ENCODE peak calls at places on chromosomes 11 and 22, in nine cellular contexts. G, O, N, X, S, V, I, R and H are unnamed samples.

GRCh38 chr22:46107089-46107664 is 43.1 kb upstream of the PPARA start:
- DNase-seq in G (no peak), O (peak; percentile 74), N (peak; percentile 90), X (no peak), S (no peak), V (no peak), I (no peak), R (no peak), H (no peak)

GRCh38 chr11:81869337-81870065 is 864.2 kb downstream of the FAM181B start:
- DNase-seq in G (peak; percentile 2), O (no peak), N (no peak), X (peak; percentile 60), S (no peak), V (no peak), I (no peak), R (no peak), H (peak; percentile 52)

GRCh38 chr22:24460418-24461089 is 33.2 kb downstream of the ADORA2A start:
- DNase-seq in G (no peak), O (no peak), N (no peak), X (no peak), S (no peak), V (no peak), I (no peak), R (peak; percentile 69), H (peak; percentile 41)

GRCh38 chr11:16843307-16843706 is 104.9 kb downstream of the C11orf58 start:
- DNase-seq in G (no peak), O (no peak), N (no peak), X (peak; percentile 47), S (no peak), V (no peak), I (no peak), R (no peak), H (no peak)

GRCh38 chr11:78202733-78203167 is 14.0 kb downstream of the USP35 start:
- DNase-seq in G (no peak), O (no peak), N (no peak), X (no peak), S (peak; percentile 38), V (no peak), I (no peak), R (no peak), H (no peak)

GRCh38 chr11:59069082-59069481 is 17.0 kb upstream of the GLYATL1B start:
- DNase-seq in G (no peak), O (no peak), N (no peak), X (peak; percentile 41), S (no peak), V (no peak), I (no peak), R (no peak), H (no peak)

GRCh38 chr11:72010529-72011233 is 12.0 kb downstream of the IL18BP start:
- DNase-seq in G (no peak), O (no peak), N (no peak), X (no peak), S (peak; percentile 37), V (peak; percentile 58), I (no peak), R (no peak), H (no peak)

GRCh38 chr22:46335201-46336118 is at the start of gene TRMU:
- DNase-seq in G (peak; percentile 54), O (peak; percentile 86), N (peak; percentile 94), X (peak; percentile 89), S (peak; percentile 80), V (peak; percentile 88), I (peak; percentile 31), R (peak; percentile 92), H (peak; percentile 99)

GRCh38 chr22:20451920-20452319 is 14.3 kb upstream of the SCARF2 start:
- DNase-seq in G (no peak), O (no peak), N (no peak), X (no peak), S (no peak), V (no peak), I (no peak), R (no peak), H (no peak)

GRCh38 chr11:103552086-103552485 is 442.9 kb downstream of the DYNC2H1 start:
- DNase-seq in G (no peak), O (no peak), N (no peak), X (no peak), S (no peak), V (no peak), I (no peak), R (no peak), H (no peak)

GRCh38 chr22:36864454-36865215 is 3.8 kb downstream of the NCF4 start:
- DNase-seq in G (no peak), O (no peak), N (no peak), X (no peak), S (no peak), V (no peak), I (no peak), R (peak; percentile 27), H (no peak)

GRCh38 chr11:34806875-34807274 is 109.3 kb downstream of the APIP start:
- DNase-seq in G (no peak), O (no peak), N (no peak), X (no peak), S (no peak), V (no peak), I (no peak), R (peak; percentile 61), H (no peak)

GRCh38 chr22:50169181-50169759 is 1.3 kb upstream of the PANX2 start:
- DNase-seq in G (no peak), O (peak; percentile 28), N (no peak), X (no peak), S (no peak), V (no peak), I (no peak), R (no peak), H (no peak)

GRCh38 chr22:45448431-45448830 is 34.9 kb downstream of the RIBC2 start:
- DNase-seq in G (no peak), O (peak; percentile 69), N (peak; percentile 88), X (no peak), S (no peak), V (peak; percentile 78), I (no peak), R (no peak), H (no peak)

GRCh38 chr22:42010778-42011177 is 12.2 kb downstream of the WBP2NL start:
- DNase-seq in G (no peak), O (no peak), N (no peak), X (no peak), S (no peak), V (no peak), I (no peak), R (no peak), H (no peak)

GRCh38 chr22:31490496-31490925 is 869 bp upstream of the EIF4ENIF1 start:
- DNase-seq in G (no peak), O (no peak), N (peak; percentile 61), X (peak; percentile 66), S (peak; percentile 48), V (peak; percentile 75), I (peak; percentile 30), R (peak; percentile 68), H (peak; percentile 87)

GRCh38 chr22:31489632-31490495 is at the start of gene EIF4ENIF1:
- DNase-seq in G (no peak), O (peak; percentile 88), N (peak; percentile 94), X (peak; percentile 87), S (peak; percentile 89), V (peak; percentile 92), I (peak; percentile 11), R (peak; percentile 89), H (peak; percentile 97)

GRCh38 chr22:31488346-31488883 is 1.2 kb downstream of the EIF4ENIF1 start:
- DNase-seq in G (no peak), O (no peak), N (no peak), X (no peak), S (no peak), V (no peak), I (no peak), R (no peak), H (peak; percentile 40)

GRCh38 chr22:31486951-31487350 is 2.7 kb downstream of the EIF4ENIF1 start:
- DNase-seq in G (no peak), O (no peak), N (no peak), X (no peak), S (no peak), V (no peak), I (no peak), R (no peak), H (no peak)

GRCh38 chr22:31488988-31489617 is 539 bp downstream of the EIF4ENIF1 start:
- DNase-seq in G (no peak), O (peak; percentile 48), N (peak; percentile 71), X (peak; percentile 30), S (no peak), V (peak; percentile 64), I (no peak), R (peak; percentile 77), H (peak; percentile 63)
- TF ChIP-seq CTCF in G (no peak), O (no peak), N (no peak), X (no peak), S (no peak), V (no peak), I (no peak), R (no peak), H (no peak)

GRCh38 chr11:92399702-92400101 is 175.1 kb downstream of the FAT3 start:
- DNase-seq in G (no peak), O (no peak), N (no peak), X (peak; percentile 8), S (no peak), V (no peak), I (no peak), R (no peak), H (no peak)
- TF ChIP-seq CTCF in G (no peak), O (no peak), N (no peak), X (no peak), S (no peak), V (no peak), I (no peak), R (peak; percentile 71), H (no peak)

DNA sequence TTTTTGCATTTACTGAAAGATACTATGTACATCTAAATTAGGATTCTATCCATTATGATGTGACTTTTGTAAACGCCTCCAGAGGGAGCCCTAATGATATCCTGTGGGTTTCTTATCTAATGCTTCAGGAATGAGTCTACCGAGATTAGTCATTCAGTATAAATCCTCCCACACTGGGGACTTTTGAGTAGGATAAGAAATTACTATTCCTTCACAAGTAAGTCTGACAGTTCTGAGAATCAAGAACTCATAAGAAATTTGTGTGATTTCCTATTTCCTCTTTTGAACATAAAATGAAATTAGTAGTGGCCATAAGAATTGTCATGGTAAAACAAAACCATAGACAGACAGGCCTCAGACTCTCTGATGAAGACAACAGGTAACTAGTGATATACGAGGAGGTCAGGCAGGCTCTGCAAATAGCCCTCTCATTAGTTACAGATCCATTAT is 10.0 kb upstream of the OR5M1 start:
- DNase-seq in G (no peak), O (no peak), N (no peak), X (peak; percentile 78), S (peak; percentile 36), V (no peak), I (peak; percentile 1), R (peak; percentile 51), H (peak; percentile 11)
- TF ChIP-seq CTCF in G (peak; percentile 32), O (no peak), N (peak; percentile 31), X (peak; percentile 30), S (peak; percentile 36), V (peak; percentile 42), I (no peak), R (peak; percentile 83), H (no peak)

DNA sequence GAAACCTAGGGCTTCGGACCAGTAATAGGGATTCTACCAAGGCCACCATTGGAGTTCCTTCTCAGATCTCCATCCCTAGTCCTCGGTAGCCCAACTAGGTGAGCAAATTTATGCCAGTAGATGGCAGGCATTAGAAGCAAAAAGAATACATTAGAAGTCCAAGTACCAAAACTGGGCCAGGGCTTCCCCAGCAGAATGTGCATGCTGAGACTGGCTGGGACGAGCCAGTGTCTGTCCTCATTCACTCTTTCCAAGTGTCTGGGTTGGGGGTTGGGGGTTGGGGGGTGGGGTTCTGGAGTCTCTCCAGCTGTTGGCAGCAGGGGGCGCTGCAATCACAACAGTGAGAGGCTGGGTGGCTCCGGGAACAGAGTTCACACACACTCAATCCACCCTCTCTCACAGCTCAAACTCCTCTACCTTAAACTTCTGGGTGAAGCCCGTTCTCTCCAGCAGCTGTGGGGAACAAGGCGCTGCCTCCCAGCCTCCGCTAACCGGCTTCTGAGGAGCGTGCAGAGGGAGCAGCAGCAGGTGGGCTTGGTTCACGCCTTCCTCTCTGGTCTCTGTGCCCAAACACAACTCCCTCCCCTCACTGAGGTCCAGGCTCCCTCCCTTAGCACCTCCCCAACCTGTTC is 57.5 kb downstream of the BTG4 start:
- DNase-seq in G (peak; percentile 66), O (no peak), N (no peak), X (peak; percentile 88), S (peak; percentile 76), V (no peak), I (no peak), R (peak; percentile 96), H (peak; percentile 61)
- TF ChIP-seq CTCF in G (no peak), O (no peak), N (peak; percentile 21), X (peak; percentile 54), S (peak; percentile 83), V (peak; percentile 27), I (peak; percentile 47), R (peak; percentile 90), H (no peak)